ENCODE peak calls at places on chromosomes 16 and 17, in six cellular contexts. F, U, E, A, M and L are unnamed samples.

GRCh38 chr17:28871056-28871579 is 16.3 kb downstream of the ERAL1 start:
- DNase-seq in U (peak), A (no peak), E (no peak), F (no peak), M (no peak), L (no peak)

GRCh38 chr17:42585353-42585752 is 7.8 kb upstream of the PSMC3IP start:
- DNase-seq in M (peak), A (no peak), U (no peak), F (no peak), E (no peak), L (peak)

GRCh38 chr17:7348478-7349242 is 3.3 kb upstream of the KCTD11 start:
- DNase-seq in A (no peak), U (no peak), F (no peak), E (no peak), M (no peak), L (no peak)

GRCh38 chr17:30271102-30271501 is 20.6 kb downstream of the BLMH start:
- DNase-seq in U (no peak), M (peak), E (no peak), F (no peak), A (no peak), L (peak)

GRCh38 chr17:55545765-55546164 is 34.5 kb upstream of the SMIM36 start:
- DNase-seq in A (no peak), U (no peak), E (no peak), M (no peak), F (no peak), L (no peak)

GRCh38 chr16:50208460-50208931 is 55.4 kb downstream of the TENT4B start:
- DNase-seq in F (no peak), U (no peak), E (peak), M (peak), A (no peak), L (peak)

GRCh38 chr17:29444589-29444988 is 54.4 kb downstream of the TAOK1 start:
- DNase-seq in M (peak), F (no peak), A (no peak), U (no peak), E (peak), L (peak)

GRCh38 chr17:50094243-50094752 is 853 bp upstream of the PDK2 start:
- DNase-seq in E (peak), F (peak), A (peak), U (peak), M (peak), L (peak)

GRCh38 chr16:72481419-72481818 is 309.5 kb upstream of the PMFBP1 start:
- DNase-seq in M (no peak), F (no peak), A (no peak), U (no peak), E (no peak), L (peak)

GRCh38 chr16:12439443-12440232 is 364.0 kb downstream of the CPPED1 start:
- DNase-seq in F (no peak), A (no peak), U (no peak), E (no peak), M (no peak), L (no peak)

GRCh38 chr16:59633996-59634579 is 900.0 kb upstream of the GOT2 start:
- DNase-seq in A (no peak), M (peak), E (peak), F (no peak), U (no peak), L (peak)

GRCh38 chr16:88747588-88748301 is 37.3 kb downstream of the PIEZO1 start:
- DNase-seq in A (no peak), U (peak), M (no peak), E (peak), F (no peak), L (peak)

GRCh38 chr16:3824121-3824795 is 56.3 kb downstream of the CREBBP start:
- DNase-seq in E (peak), U (no peak), A (no peak), M (no peak), F (no peak), L (no peak)

GRCh38 chr17:77215281-77215680 is 74.5 kb downstream of the SEC14L1 start:
- DNase-seq in F (no peak), A (no peak), U (no peak), E (no peak), M (no peak), L (no peak)

GRCh38 chr16:78742501-78743283 is 643.2 kb downstream of the WWOX start:
- DNase-seq in E (no peak), U (peak), F (no peak), A (no peak), M (no peak), L (peak)

GRCh38 chr17:54754560-54754959 is 146.1 kb upstream of the TOM1L1 start:
- DNase-seq in M (no peak), A (no peak), U (no peak), F (no peak), E (no peak), L (no peak)

GRCh38 chr17:9023389-9024210 is 2.3 kb downstream of the NTN1 start:
- DNase-seq in E (no peak), U (no peak), A (no peak), F (no peak), M (no peak), L (no peak)

GRCh38 chr16:52318259-52319008 is 228.5 kb downstream of the TOX3 start:
- DNase-seq in U (no peak), F (no peak), M (no peak), A (no peak), E (no peak), L (no peak)

GRCh38 chr17:44144966-44145739 is 3.4 kb downstream of the HROB start:
- DNase-seq in M (peak), F (no peak), A (no peak), U (no peak), E (no peak), L (peak)

GRCh38 chr17:2932946-2933345 is 130.5 kb downstream of the OR1D5 start:
- DNase-seq in F (no peak), U (no peak), M (no peak), E (no peak), A (no peak), L (no peak)

GRCh38 chr17:34886831-34887230 is 74.4 kb downstream of the CCT6B start:
- DNase-seq in F (no peak), E (no peak), M (no peak), U (no peak), A (no peak), L (no peak)

GRCh38 chr17:49676276-49676868 is 1.5 kb downstream of the SPOP start:
- DNase-seq in M (peak), E (peak), A (no peak), U (peak), F (no peak), L (peak)

GRCh38 chr16:9050102-9050830 is 41.2 kb upstream of the HAPSTR1 start:
- DNase-seq in A (no peak), F (no peak), M (peak), E (no peak), U (peak), L (peak)

GRCh38 chr17:57989011-57989345 is 924 bp upstream of the VEZF1 start:
- DNase-seq in F (no peak), U (no peak), M (peak), A (peak), E (no peak), L (peak)

GRCh38 chr16:68749424-68749823 is 12.3 kb downstream of the CDH1 start:
- DNase-seq in E (no peak), F (no peak), A (no peak), U (no peak), M (no peak), L (no peak)

GRCh38 chr17:64354824-64355535 is 35.7 kb downstream of the PECAM1 start:
- DNase-seq in U (no peak), F (peak), M (peak), A (no peak), E (no peak), L (peak)

GRCh38 chr17:49920370-49920769 is 48.6 kb upstream of the DLX4 start:
- DNase-seq in A (no peak), E (no peak), M (no peak), F (no peak), U (no peak), L (no peak)

GRCh38 chr17:31321971-31322370 is 549 bp upstream of the EVI2A start:
- DNase-seq in U (no peak), M (no peak), F (no peak), E (no peak), A (no peak), L (no peak)

GRCh38 chr17:78130080-78130438 is 512 bp upstream of the TMC8 start:
- DNase-seq in A (no peak), E (no peak), M (no peak), U (no peak), F (no peak), L (no peak)

GRCh38 chr16:88826070-88826840 is 14.5 kb upstream of the APRT start:
- DNase-seq in A (no peak), F (no peak), E (no peak), U (no peak), M (no peak), L (no peak)

GRCh38 chr17:60468371-60468770 is 46.1 kb downstream of the CHCT1 start:
- DNase-seq in F (no peak), E (no peak), A (no peak), M (peak), U (no peak), L (peak)

GRCh38 chr17:77957215-77957868 is 1.2 kb upstream of the TNRC6C start:
- DNase-seq in U (no peak), A (no peak), M (peak), E (peak), F (no peak), L (peak)

GRCh38 chr17:79980246-79981043 is 55.2 kb downstream of the TBC1D16 start:
- DNase-seq in F (peak), A (peak), M (no peak), E (no peak), U (no peak), L (no peak)

GRCh38 chr16:65195998-65196397 is 74.1 kb upstream of the CDH11 start:
- DNase-seq in E (no peak), F (no peak), U (no peak), A (no peak), M (peak), L (peak)

GRCh38 chr16:9123871-9124270 is 32.4 kb downstream of the HAPSTR1 start:
- DNase-seq in U (peak), F (no peak), A (peak), M (no peak), E (peak), L (no peak)

GRCh38 chr16:11857161-11857560 is 5.8 kb upstream of the RSL1D1 start:
- DNase-seq in A (no peak), M (peak), E (no peak), F (no peak), U (no peak), L (peak)

GRCh38 chr17:78105551-78105950 is 23.0 kb downstream of the TMC6 start:
- DNase-seq in F (no peak), A (no peak), E (no peak), M (peak), U (no peak), L (no peak)

GRCh38 chr17:81528384-81528650 is 140 bp downstream of the FSCN2 start:
- DNase-seq in A (no peak), U (no peak), E (no peak), M (no peak), F (no peak), L (no peak)

GRCh38 chr17:81526662-81527571 is 1.3 kb upstream of the FSCN2 start:
- DNase-seq in E (no peak), M (no peak), F (no peak), A (no peak), U (no peak), L (no peak)

GRCh38 chr17:81529437-81529803 is 1.2 kb downstream of the FSCN2 start:
- DNase-seq in E (no peak), F (no peak), U (no peak), M (no peak), A (no peak), L (no peak)

GRCh38 chr17:81528651-81529436 is 667 bp downstream of the FSCN2 start:
- DNase-seq in A (peak), E (no peak), M (no peak), U (no peak), F (no peak), L (no peak)

DNA sequence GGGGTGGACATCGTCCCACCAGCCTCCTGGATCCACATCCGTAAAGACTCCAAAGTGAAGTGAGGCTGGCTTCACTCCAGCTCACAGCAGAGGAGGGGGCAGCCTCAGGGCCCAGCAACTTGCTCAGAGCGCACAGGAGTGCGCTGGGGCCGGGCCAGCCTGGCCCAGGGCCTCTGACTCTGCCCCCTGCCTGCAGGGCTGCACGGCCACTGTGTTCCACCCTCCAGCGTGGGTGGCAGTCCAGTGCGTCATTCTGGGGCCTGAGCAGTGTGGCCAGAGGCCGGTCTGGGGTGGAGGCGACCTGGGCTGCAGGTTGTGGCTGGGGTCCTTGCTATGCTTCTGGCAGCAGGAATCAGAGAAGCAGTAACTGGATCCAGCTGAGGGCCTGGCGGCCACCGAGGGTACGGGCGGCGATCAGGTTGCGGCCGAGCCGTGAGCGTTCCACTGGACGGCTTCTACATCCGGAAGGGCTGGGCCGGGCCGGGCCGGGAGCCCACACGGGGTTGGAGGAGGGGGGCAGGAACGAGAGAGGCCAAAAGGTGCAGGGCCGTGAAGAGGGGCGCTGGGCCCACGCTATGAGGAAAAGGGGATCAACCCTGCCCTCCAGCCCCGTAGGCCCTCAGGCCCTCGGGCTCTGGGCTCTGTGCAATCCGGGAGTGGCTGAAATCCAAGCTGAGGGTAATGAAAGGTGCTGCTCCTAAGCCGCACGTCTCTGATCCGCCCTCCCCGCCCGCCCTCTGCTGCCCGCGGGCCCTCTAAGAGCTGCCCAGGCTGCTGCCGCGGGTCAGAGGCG is at the start of gene FSCN2:
- DNase-seq in A (no peak), F (no peak), E (no peak), M (peak), U (no peak), L (no peak)
- TF ChIP-seq CTCF in A (no peak), F (no peak), E (no peak), M (peak), U (no peak), L (peak)

GRCh38 chr16:66408181-66409048 is 18.7 kb upstream of the BEAN1 start:
- DNase-seq in U (no peak), A (no peak), M (peak), F (no peak), E (peak), L (peak)
- H3K4me3 ChIP-seq in U (no peak), A (no peak), M (peak), F (peak), E (peak), L (peak)

GRCh38 chr17:38883592-38884526 is 14.0 kb downstream of the LASP1 start:
- DNase-seq in E (peak), U (no peak), M (peak), F (no peak), A (no peak), L (peak)
- TF ChIP-seq CTCF in E (peak), U (no peak), M (peak), F (no peak), A (no peak), L (peak)

GRCh38 chr16:31200821-31201510 is 1.6 kb downstream of the PYCARD start:
- DNase-seq in A (no peak), F (peak), E (no peak), U (no peak), M (peak), L (no peak)
- H3K4me3 ChIP-seq in A (no peak), F (peak), E (no peak), U (peak), M (no peak), L (no peak)

GRCh38 chr17:36835036-36835435 is 102.2 kb upstream of the LHX1 start:
- DNase-seq in M (no peak), U (no peak), A (no peak), E (no peak), F (no peak), L (no peak)

GRCh38 chr17:36837193-36837592 is 100.1 kb upstream of the LHX1 start:
- DNase-seq in A (no peak), F (no peak), U (no peak), M (no peak), E (no peak), L (no peak)

GRCh38 chr17:36839256-36839655 is 98.0 kb upstream of the LHX1 start:
- DNase-seq in A (no peak), F (no peak), M (no peak), U (no peak), E (no peak), L (no peak)

GRCh38 chr17:36840796-36841195 is 96.5 kb upstream of the LHX1 start:
- DNase-seq in A (no peak), M (no peak), F (no peak), U (no peak), E (no peak), L (no peak)

GRCh38 chr17:36837616-36838272 is 99.5 kb upstream of the LHX1 start:
- DNase-seq in E (no peak), M (no peak), F (no peak), U (no peak), A (no peak), L (no peak)
- TF ChIP-seq CTCF in E (no peak), M (no peak), F (no peak), U (no peak), A (no peak), L (no peak)